ENCODE peak calls at places on chromosomes 1 and 21, in five cellular contexts. One of them, this sample, is unnamed.

GRCh38 chr1:234369784-234370183 is 3.5 kb upstream of the COA6 start:
- DNase-seq in stimulated activated CD4-positive, alpha-beta T cell treated with anti-CD3 and anti-CD28 coated beads, Interleukin-2, amount 100 ng/mL, for 48 hours: no peak
- DNase-seq in T follicular helper cell: no peak
- DNase-seq in RWPE1: peak
- DNase-seq in upper lobe of right lung: no peak
- DNase-seq in this sample: no peak

GRCh38 chr1:158020877-158021630 is 27.6 kb downstream of the KIRREL1 start:
- DNase-seq in stimulated activated CD4-positive, alpha-beta T cell treated with anti-CD3 and anti-CD28 coated beads, Interleukin-2, amount 100 ng/mL, for 48 hours: no peak
- DNase-seq in T follicular helper cell: no peak
- DNase-seq in RWPE1: no peak
- DNase-seq in upper lobe of right lung: no peak
- DNase-seq in this sample: no peak

GRCh38 chr1:41540886-41541591 is 56.6 kb upstream of the EDN2 start:
- DNase-seq in stimulated activated CD4-positive, alpha-beta T cell treated with anti-CD3 and anti-CD28 coated beads, Interleukin-2, amount 100 ng/mL, for 48 hours: no peak
- DNase-seq in T follicular helper cell: no peak
- DNase-seq in RWPE1: peak
- DNase-seq in upper lobe of right lung: peak
- DNase-seq in this sample: no peak

GRCh38 chr21:42032968-42033367 is 22.8 kb upstream of the ZBTB21 start:
- DNase-seq in stimulated activated CD4-positive, alpha-beta T cell treated with anti-CD3 and anti-CD28 coated beads, Interleukin-2, amount 100 ng/mL, for 48 hours: no peak
- DNase-seq in T follicular helper cell: no peak
- DNase-seq in RWPE1: no peak
- DNase-seq in upper lobe of right lung: no peak
- DNase-seq in this sample: no peak

GRCh38 chr1:185400057-185400456 is 83.0 kb upstream of the IVNS1ABP start:
- DNase-seq in stimulated activated CD4-positive, alpha-beta T cell treated with anti-CD3 and anti-CD28 coated beads, Interleukin-2, amount 100 ng/mL, for 48 hours: no peak
- DNase-seq in T follicular helper cell: no peak
- DNase-seq in RWPE1: peak
- DNase-seq in upper lobe of right lung: no peak
- DNase-seq in this sample: no peak

GRCh38 chr1:100353073-100353801 is 931 bp downstream of the CDC14A start:
- DNase-seq in stimulated activated CD4-positive, alpha-beta T cell treated with anti-CD3 and anti-CD28 coated beads, Interleukin-2, amount 100 ng/mL, for 48 hours: peak
- DNase-seq in T follicular helper cell: peak
- DNase-seq in RWPE1: peak
- DNase-seq in upper lobe of right lung: peak
- DNase-seq in this sample: peak

GRCh38 chr21:34909492-34910292 is 139.4 kb downstream of the RUNX1 start:
- DNase-seq in stimulated activated CD4-positive, alpha-beta T cell treated with anti-CD3 and anti-CD28 coated beads, Interleukin-2, amount 100 ng/mL, for 48 hours: no peak
- DNase-seq in T follicular helper cell: no peak
- DNase-seq in RWPE1: no peak
- DNase-seq in upper lobe of right lung: no peak
- DNase-seq in this sample: no peak

GRCh38 chr1:10432910-10433785 is 2.9 kb downstream of the CENPS start:
- DNase-seq in stimulated activated CD4-positive, alpha-beta T cell treated with anti-CD3 and anti-CD28 coated beads, Interleukin-2, amount 100 ng/mL, for 48 hours: no peak
- DNase-seq in T follicular helper cell: no peak
- DNase-seq in RWPE1: no peak
- DNase-seq in upper lobe of right lung: no peak
- DNase-seq in this sample: no peak

GRCh38 chr1:175252561-175252960 is 60.0 kb upstream of the KIAA0040 start:
- DNase-seq in stimulated activated CD4-positive, alpha-beta T cell treated with anti-CD3 and anti-CD28 coated beads, Interleukin-2, amount 100 ng/mL, for 48 hours: no peak
- DNase-seq in T follicular helper cell: no peak
- DNase-seq in RWPE1: no peak
- DNase-seq in upper lobe of right lung: no peak
- DNase-seq in this sample: no peak

GRCh38 chr1:150106331-150106730 is 38.8 kb downstream of the VPS45 start:
- DNase-seq in stimulated activated CD4-positive, alpha-beta T cell treated with anti-CD3 and anti-CD28 coated beads, Interleukin-2, amount 100 ng/mL, for 48 hours: no peak
- DNase-seq in T follicular helper cell: peak
- DNase-seq in RWPE1: no peak
- DNase-seq in upper lobe of right lung: no peak
- DNase-seq in this sample: no peak

GRCh38 chr1:19828546-19828945 is 13.5 kb upstream of the RNF186 start:
- DNase-seq in stimulated activated CD4-positive, alpha-beta T cell treated with anti-CD3 and anti-CD28 coated beads, Interleukin-2, amount 100 ng/mL, for 48 hours: no peak
- DNase-seq in T follicular helper cell: no peak
- DNase-seq in RWPE1: no peak
- DNase-seq in upper lobe of right lung: no peak
- DNase-seq in this sample: no peak

GRCh38 chr21:44524412-44525371 is 15.3 kb downstream of the KRTAP10-1 start:
- DNase-seq in stimulated activated CD4-positive, alpha-beta T cell treated with anti-CD3 and anti-CD28 coated beads, Interleukin-2, amount 100 ng/mL, for 48 hours: no peak
- DNase-seq in T follicular helper cell: no peak
- DNase-seq in RWPE1: no peak
- DNase-seq in upper lobe of right lung: no peak
- DNase-seq in this sample: no peak

GRCh38 chr1:77889240-77889637 is 815 bp downstream of the NEXN start:
- DNase-seq in stimulated activated CD4-positive, alpha-beta T cell treated with anti-CD3 and anti-CD28 coated beads, Interleukin-2, amount 100 ng/mL, for 48 hours: no peak
- DNase-seq in T follicular helper cell: no peak
- DNase-seq in RWPE1: peak
- DNase-seq in upper lobe of right lung: no peak
- DNase-seq in this sample: no peak

GRCh38 chr1:99707535-99708142 is 58.8 kb downstream of the FRRS1 start:
- DNase-seq in stimulated activated CD4-positive, alpha-beta T cell treated with anti-CD3 and anti-CD28 coated beads, Interleukin-2, amount 100 ng/mL, for 48 hours: peak
- DNase-seq in T follicular helper cell: peak
- DNase-seq in RWPE1: peak
- DNase-seq in upper lobe of right lung: peak
- DNase-seq in this sample: peak

GRCh38 chr1:10494754-10495474 is 20.2 kb downstream of the PEX14 start:
- DNase-seq in stimulated activated CD4-positive, alpha-beta T cell treated with anti-CD3 and anti-CD28 coated beads, Interleukin-2, amount 100 ng/mL, for 48 hours: peak
- DNase-seq in T follicular helper cell: peak
- DNase-seq in RWPE1: peak
- DNase-seq in upper lobe of right lung: peak
- DNase-seq in this sample: peak

GRCh38 chr21:45405271-45405818 is 380 bp downstream of the COL18A1 start:
- DNase-seq in stimulated activated CD4-positive, alpha-beta T cell treated with anti-CD3 and anti-CD28 coated beads, Interleukin-2, amount 100 ng/mL, for 48 hours: no peak
- DNase-seq in T follicular helper cell: no peak
- DNase-seq in RWPE1: peak
- DNase-seq in upper lobe of right lung: no peak
- DNase-seq in this sample: no peak

This sample was measured in 8988T.